ENCODE peak calls at places on chromosome 16, in ten cellular contexts. Q, P, M, W, Z, C, A, L, G and N are unnamed samples.
A peak's percentile ranks its signal among the peaks of the same experiment; 100 is the strongest.

GRCh38 chr16:86496929-86497381 is 13.4 kb upstream of the FOXF1 start:
- DNase-seq in Q (no peak), P (no peak), M (no peak), W (no peak), Z (no peak), C (peak; percentile 36), A (no peak), L (no peak), G (no peak), N (no peak)

GRCh38 chr16:89114159-89114981 is 20.7 kb downstream of the ACSF3 start:
- DNase-seq in Q (no peak), P (no peak), M (peak; percentile 61), W (peak; percentile 28), Z (no peak), C (no peak), A (no peak), L (no peak), G (no peak), N (no peak)

GRCh38 chr16:80993293-80993691 is 13.4 kb downstream of the CMC2 start:
- DNase-seq in Q (peak; percentile 41), P (peak; percentile 37), M (peak; percentile 62), W (no peak), Z (no peak), C (no peak), A (no peak), L (no peak), G (no peak), N (no peak)

GRCh38 chr16:72990003-72990521 is 57.9 kb downstream of the ZFHX3 start:
- DNase-seq in Q (peak; percentile 87), P (peak; percentile 72), M (peak; percentile 50), W (no peak), Z (no peak), C (peak; percentile 34), A (no peak), L (no peak), G (peak; percentile 42), N (peak; percentile 95)

GRCh38 chr16:57643166-57643813 is 14.9 kb downstream of the ADGRG1 start:
- DNase-seq in Q (no peak), P (peak; percentile 39), M (peak; percentile 51), W (no peak), Z (no peak), C (no peak), A (no peak), L (no peak), G (no peak), N (no peak)

GRCh38 chr16:71351558-71351901 is 7.0 kb upstream of the CALB2 start:
- DNase-seq in Q (no peak), P (no peak), M (no peak), W (no peak), Z (no peak), C (no peak), A (peak; percentile 33), L (no peak), G (no peak), N (peak; percentile 69)

GRCh38 chr16:27228621-27229501 is 25.5 kb downstream of the KDM8 start:
- DNase-seq in Q (no peak), P (no peak), M (peak; percentile 42), W (no peak), Z (no peak), C (no peak), A (no peak), L (peak; percentile 60), G (no peak), N (no peak)

GRCh38 chr16:945271-946047 is 25.3 kb downstream of the LMF1 start:
- DNase-seq in Q (no peak), P (no peak), M (no peak), W (no peak), Z (no peak), C (no peak), A (no peak), L (no peak), G (no peak), N (no peak)

GRCh38 chr16:11052080-11052808 is 107.9 kb downstream of the CLEC16A start:
- DNase-seq in Q (no peak), P (no peak), M (no peak), W (no peak), Z (no peak), C (peak; percentile 70), A (no peak), L (no peak), G (no peak), N (no peak)

GRCh38 chr16:11251525-11252481 is 4.2 kb downstream of the SOCS1 start:
- DNase-seq in Q (no peak), P (peak; percentile 41), M (no peak), W (peak; percentile 69), Z (no peak), C (peak; percentile 78), A (no peak), L (no peak), G (no peak), N (no peak)

GRCh38 chr16:27217256-27217655 is 13.9 kb downstream of the KDM8 start:
- DNase-seq in Q (no peak), P (peak; percentile 39), M (peak; percentile 40), W (no peak), Z (no peak), C (no peak), A (no peak), L (no peak), G (peak; percentile 34), N (no peak)

GRCh38 chr16:19113577-19114358 is at the start of gene ITPRIPL2:
- DNase-seq in Q (peak; percentile 81), P (peak; percentile 95), M (peak; percentile 88), W (no peak), Z (no peak), C (peak; percentile 76), A (peak; percentile 76), L (no peak), G (peak; percentile 73), N (peak; percentile 97)

GRCh38 chr16:86219655-86220445 is 290.5 kb upstream of the FOXF1 start:
- DNase-seq in Q (no peak), P (no peak), M (no peak), W (no peak), Z (no peak), C (no peak), A (peak; percentile 35), L (no peak), G (no peak), N (peak; percentile 21)

GRCh38 chr16:21194771-21195301 is 16.5 kb downstream of the ZP2 start:
- DNase-seq in Q (no peak), P (peak; percentile 24), M (no peak), W (no peak), Z (no peak), C (peak; percentile 10), A (no peak), L (no peak), G (no peak), N (no peak)

GRCh38 chr16:3879887-3880564 is 487 bp downstream of the CREBBP start:
- DNase-seq in Q (peak; percentile 74), P (peak; percentile 22), M (peak; percentile 75), W (peak; percentile 71), Z (peak; percentile 13), C (peak; percentile 85), A (peak; percentile 77), L (peak; percentile 4), G (peak; percentile 74), N (peak; percentile 94)

GRCh38 chr16:47037396-47037745 is 63.9 kb upstream of the DNAJA2 start:
- DNase-seq in Q (peak; percentile 30), P (no peak), M (peak; percentile 30), W (peak; percentile 25), Z (no peak), C (peak; percentile 57), A (no peak), L (no peak), G (peak; percentile 42), N (peak; percentile 19)

GRCh38 chr16:14358697-14359305 is 271.3 kb downstream of the PARN start:
- DNase-seq in Q (no peak), P (no peak), M (no peak), W (no peak), Z (no peak), C (no peak), A (no peak), L (no peak), G (no peak), N (peak; percentile 54)

GRCh38 chr16:75376475-75376907 is 56.8 kb downstream of the CFDP1 start:
- DNase-seq in Q (no peak), P (no peak), M (no peak), W (no peak), Z (no peak), C (no peak), A (peak; percentile 41), L (no peak), G (no peak), N (no peak)

GRCh38 chr16:57694556-57695377 is at the start of gene DRC7:
- DNase-seq in Q (peak; percentile 63), P (peak; percentile 64), M (peak; percentile 72), W (no peak), Z (no peak), C (peak; percentile 75), A (no peak), L (peak; percentile 20), G (peak; percentile 70), N (peak; percentile 30)

GRCh38 chr16:90046971-90047713 is 27.9 kb upstream of the DBNDD1 start:
- DNase-seq in Q (no peak), P (peak; percentile 37), M (peak; percentile 49), W (no peak), Z (no peak), C (peak; percentile 45), A (peak; percentile 59), L (no peak), G (no peak), N (no peak)

GRCh38 chr16:3153077-3153368 is 18.2 kb downstream of the ZNF213 start:
- DNase-seq in Q (no peak), P (no peak), M (no peak), W (no peak), Z (no peak), C (no peak), A (no peak), L (no peak), G (no peak), N (no peak)

GRCh38 chr16:55513616-55514015 is 4.7 kb downstream of the LPCAT2 start:
- DNase-seq in Q (no peak), P (no peak), M (no peak), W (no peak), Z (no peak), C (no peak), A (no peak), L (no peak), G (no peak), N (no peak)